ENCODE peak calls at places on chromosome 5, in six cellular contexts. G is HCT116; K is pons; M is NCI-H774; Z is activated effector memory CD4-positive, alpha-beta T cell treated with anti-CD3 and anti-CD28 coated beads, Interleukin-2, amount 50 U/mL, for 16 hours; I is renal cortical epithelial cell. H is an unnamed sample.
A peak's percentile ranks its signal among the peaks of the same experiment; 100 is the strongest.

GRCh38 chr5:60177596-60177995 is 284.1 kb upstream of the PDE4D start:
- DNase-seq in K (no peak), Z (no peak), M (no peak), G (no peak), I (no peak), H (no peak)

GRCh38 chr5:73253047-73253660 is 80.2 kb downstream of the TMEM174 start:
- DNase-seq in I (no peak), Z (no peak), K (no peak), G (no peak), M (no peak), H (no peak)

GRCh38 chr5:77120706-77121105 is 33.6 kb upstream of the ZBED3 start:
- DNase-seq in G (no peak), K (no peak), M (no peak), Z (no peak), I (no peak), H (no peak)

GRCh38 chr5:124494540-124495116 is 251.8 kb downstream of the ZNF608 start:
- DNase-seq in I (no peak), K (no peak), M (no peak), G (no peak), Z (no peak), H (no peak)

GRCh38 chr5:16666861-16667481 is 50.2 kb upstream of the RETREG1 start:
- DNase-seq in Z (no peak), G (no peak), M (peak; percentile 27), I (peak; percentile 62), K (peak; percentile 69), H (no peak)

GRCh38 chr5:133292300-133292699 is 240.5 kb downstream of the HSPA4 start:
- DNase-seq in K (no peak), G (peak; percentile 69), I (peak; percentile 77), M (no peak), Z (no peak), H (no peak)

GRCh38 chr5:129399069-129399468 is 61.0 kb upstream of the ADAMTS19 start:
- DNase-seq in G (no peak), M (no peak), I (no peak), K (no peak), Z (no peak), H (peak; percentile 62)

GRCh38 chr5:89972901-89973300 is 436.7 kb downstream of the CETN3 start:
- DNase-seq in K (no peak), G (no peak), Z (no peak), M (no peak), I (no peak), H (no peak)

GRCh38 chr5:55868846-55869245 is 17.7 kb downstream of the IL31RA start:
- DNase-seq in Z (peak; percentile 66), M (no peak), G (peak; percentile 82), I (peak; percentile 100), K (no peak), H (peak; percentile 76)

GRCh38 chr5:68456756-68457217 is 241.2 kb downstream of the PIK3R1 start:
- DNase-seq in Z (no peak), I (peak; percentile 93), G (no peak), K (peak; percentile 53), M (no peak), H (no peak)

GRCh38 chr5:132510076-132510475 is 19.5 kb upstream of the IRF1 start:
- DNase-seq in G (no peak), K (no peak), M (no peak), Z (no peak), I (peak; percentile 64), H (no peak)

GRCh38 chr5:160071521-160072299 is 47.5 kb downstream of the PWWP2A start:
- DNase-seq in M (no peak), Z (no peak), I (no peak), G (no peak), K (peak; percentile 31), H (peak; percentile 74)

GRCh38 chr5:15794117-15794985 is 294.4 kb downstream of the FBXL7 start:
- DNase-seq in I (no peak), Z (no peak), G (no peak), M (no peak), K (peak; percentile 96), H (no peak)

GRCh38 chr5:78647838-78648358 is 674 bp downstream of the LHFPL2 start:
- DNase-seq in M (no peak), K (no peak), Z (no peak), I (no peak), G (no peak), H (peak; percentile 77)

GRCh38 chr5:37838152-37838932 is 1.5 kb downstream of the GDNF start:
- DNase-seq in K (peak; percentile 55), G (no peak), I (no peak), M (no peak), Z (no peak), H (peak; percentile 81)

GRCh38 chr5:134026521-134027202 is 21.9 kb upstream of the VDAC1 start:
- DNase-seq in I (peak; percentile 91), K (no peak), Z (peak; percentile 77), M (peak; percentile 13), G (peak; percentile 56), H (peak; percentile 90)

GRCh38 chr5:5398046-5398445 is 24.4 kb upstream of the ICE1 start:
- DNase-seq in M (no peak), K (no peak), I (peak; percentile 39), G (no peak), Z (no peak), H (no peak)

GRCh38 chr5:92758552-92758951 is 822.5 kb downstream of the NR2F1-AS1 start:
- DNase-seq in K (no peak), I (no peak), Z (no peak), G (no peak), M (no peak), H (no peak)

GRCh38 chr5:51376504-51376903 is 6.7 kb upstream of the ISL1 start:
- DNase-seq in I (no peak), G (no peak), M (no peak), Z (no peak), K (no peak), H (peak; percentile 62)

GRCh38 chr5:10762776-10763500 is 1.9 kb upstream of the DAP start:
- DNase-seq in K (no peak), M (no peak), I (no peak), Z (no peak), G (no peak), H (no peak)

GRCh38 chr5:179214678-179215077 is 130.6 kb downstream of the ADAMTS2 start:
- DNase-seq in I (no peak), G (no peak), Z (no peak), K (no peak), M (no peak), H (no peak)

GRCh38 chr5:91219141-91219802 is 163.8 kb downstream of the ARRDC3 start:
- DNase-seq in K (peak; percentile 53), M (no peak), G (no peak), Z (no peak), I (peak; percentile 95), H (no peak)

GRCh38 chr5:67089200-67089725 is 107.3 kb downstream of the CD180 start:
- DNase-seq in G (no peak), I (peak; percentile 55), M (no peak), Z (no peak), K (no peak), H (no peak)

GRCh38 chr5:37604290-37604689 is 225.2 kb downstream of the WDR70 start:
- DNase-seq in M (no peak), I (peak; percentile 2), G (no peak), K (no peak), Z (no peak), H (no peak)

GRCh38 chr5:168311061-168311566 is 19.7 kb downstream of the WWC1 start:
- DNase-seq in I (peak; percentile 59), G (no peak), M (no peak), K (no peak), Z (no peak), H (peak; percentile 73)

GRCh38 chr5:17065468-17065867 is 129.4 kb upstream of the MYO10 start:
- DNase-seq in Z (no peak), K (no peak), M (no peak), I (no peak), G (no peak), H (no peak)